ENCODE peak calls at places on chromosomes 11 and 22, in five cellular contexts. R is IMR-90, Q is neuronal stem cell, H is mesendoderm, Y is trophoblast cell. C is an unnamed sample.
A peak's percentile ranks its signal among the peaks of the same experiment; 100 is the strongest.

GRCh38 chr11:5581014-5581413 is 337 bp downstream of the OR52B6 start:
- DNase-seq in Y (no peak), R (no peak), Q (no peak), H (no peak), C (no peak)

GRCh38 chr11:35304393-35304790 is 115.0 kb downstream of the SLC1A2 start:
- DNase-seq in Q (no peak), Y (peak; percentile 49), R (peak; percentile 88), H (peak; percentile 79), C (peak; percentile 83)

GRCh38 chr11:127108838-127109237 is 108.3 kb upstream of the KIRREL3 start:
- DNase-seq in Y (no peak), Q (no peak), R (no peak), H (no peak), C (no peak)

GRCh38 chr22:32520612-32521011 is 46.0 kb downstream of the FBXO7 start:
- DNase-seq in Y (no peak), R (no peak), Q (no peak), H (no peak), C (no peak)

GRCh38 chr11:70367071-70367470 is 31.3 kb upstream of the CTTN start:
- DNase-seq in Y (no peak), Q (no peak), R (peak; percentile 88), H (no peak), C (peak; percentile 77)

GRCh38 chr11:115623021-115623451 is 118.8 kb upstream of the CADM1 start:
- DNase-seq in Q (no peak), H (peak; percentile 39), Y (peak; percentile 77), R (peak; percentile 100), C (peak; percentile 97)

GRCh38 chr11:8258771-8259170 is 4.9 kb downstream of the LMO1 start:
- DNase-seq in Q (no peak), R (peak; percentile 26), Y (peak; percentile 61), H (no peak), C (no peak)

GRCh38 chr11:59556883-59557205 is 45.5 kb downstream of the OR4D9 start:
- DNase-seq in Q (no peak), Y (no peak), H (no peak), R (no peak), C (peak; percentile 85)

GRCh38 chr11:102115557-102115956 is 5.3 kb downstream of the YAP1 start:
- DNase-seq in Q (peak; percentile 45), Y (no peak), R (peak; percentile 79), H (peak; percentile 82), C (peak; percentile 69)

GRCh38 chr11:76276773-76277155 is 70.5 kb upstream of the WNT11 start:
- DNase-seq in Y (no peak), Q (no peak), H (no peak), R (no peak), C (no peak)

GRCh38 chr11:57586711-57587110 is 10.8 kb upstream of the SERPING1 start:
- DNase-seq in Y (no peak), H (no peak), Q (no peak), R (no peak), C (no peak)

GRCh38 chr11:66418168-66418985 is 2.5 kb upstream of the NPAS4 start:
- DNase-seq in R (peak; percentile 97), Y (peak; percentile 84), H (peak; percentile 92), Q (peak; percentile 91), C (peak; percentile 98)

GRCh38 chr22:39825661-39826102 is 67.9 kb downstream of the ENTHD1 start:
- DNase-seq in Q (no peak), H (no peak), R (no peak), Y (no peak), C (no peak)

GRCh38 chr11:134535029-134536025 is 123.3 kb upstream of the B3GAT1 start:
- DNase-seq in R (no peak), Q (no peak), H (no peak), Y (no peak), C (no peak)

GRCh38 chr11:61784506-61784805 is 7.9 kb downstream of the TMEM258 start:
- DNase-seq in Y (no peak), Q (no peak), H (no peak), R (no peak), C (no peak)

GRCh38 chr11:77087723-77088225 is 14.9 kb upstream of the OMP start:
- DNase-seq in H (no peak), Y (no peak), R (no peak), Q (no peak), C (no peak)

GRCh38 chr22:48567213-48567975 is 1260.3 kb downstream of the BRD1 start:
- DNase-seq in Q (no peak), Y (no peak), H (no peak), R (no peak), C (no peak)

GRCh38 chr11:85845052-85845631 is 10.0 kb upstream of the CCDC83 start:
- DNase-seq in R (peak; percentile 37), Y (peak; percentile 9), H (no peak), Q (no peak), C (no peak)

GRCh38 chr11:10233581-10233980 is 60.4 kb downstream of the SBF2 start:
- DNase-seq in H (peak; percentile 72), Y (peak; percentile 86), Q (no peak), R (peak; percentile 91), C (peak; percentile 77)

GRCh38 chr11:77126156-77126775 is 1.8 kb upstream of the MYO7A start:
- DNase-seq in Y (no peak), Q (no peak), H (peak; percentile 17), R (no peak), C (no peak)

GRCh38 chr11:96311120-96311568 is 31.9 kb downstream of the MAML2 start:
- DNase-seq in R (peak; percentile 74), Y (peak; percentile 44), H (no peak), Q (no peak), C (no peak)

GRCh38 chr22:40509401-40510134 is 127.0 kb downstream of the MRTFA start:
- DNase-seq in Q (no peak), H (peak; percentile 59), R (peak; percentile 96), Y (peak; percentile 99), C (peak; percentile 95)

GRCh38 chr11:92130432-92130831 is 94.2 kb upstream of the FAT3 start:
- DNase-seq in H (no peak), Y (no peak), Q (no peak), R (peak; percentile 8), C (no peak)

GRCh38 chr22:44407404-44408226 is 90.4 kb downstream of the RTL6 start:
- DNase-seq in Q (no peak), R (no peak), H (no peak), Y (no peak), C (no peak)

GRCh38 chr22:35620624-35621245 is 3.6 kb upstream of the MB start:
- DNase-seq in Y (no peak), H (peak; percentile 75), Q (no peak), R (peak; percentile 36), C (peak; percentile 82)

GRCh38 chr11:129652828-129653227 is 162.8 kb upstream of the TMEM45B start:
- DNase-seq in H (no peak), R (peak; percentile 79), Y (no peak), Q (no peak), C (no peak)

DNA sequence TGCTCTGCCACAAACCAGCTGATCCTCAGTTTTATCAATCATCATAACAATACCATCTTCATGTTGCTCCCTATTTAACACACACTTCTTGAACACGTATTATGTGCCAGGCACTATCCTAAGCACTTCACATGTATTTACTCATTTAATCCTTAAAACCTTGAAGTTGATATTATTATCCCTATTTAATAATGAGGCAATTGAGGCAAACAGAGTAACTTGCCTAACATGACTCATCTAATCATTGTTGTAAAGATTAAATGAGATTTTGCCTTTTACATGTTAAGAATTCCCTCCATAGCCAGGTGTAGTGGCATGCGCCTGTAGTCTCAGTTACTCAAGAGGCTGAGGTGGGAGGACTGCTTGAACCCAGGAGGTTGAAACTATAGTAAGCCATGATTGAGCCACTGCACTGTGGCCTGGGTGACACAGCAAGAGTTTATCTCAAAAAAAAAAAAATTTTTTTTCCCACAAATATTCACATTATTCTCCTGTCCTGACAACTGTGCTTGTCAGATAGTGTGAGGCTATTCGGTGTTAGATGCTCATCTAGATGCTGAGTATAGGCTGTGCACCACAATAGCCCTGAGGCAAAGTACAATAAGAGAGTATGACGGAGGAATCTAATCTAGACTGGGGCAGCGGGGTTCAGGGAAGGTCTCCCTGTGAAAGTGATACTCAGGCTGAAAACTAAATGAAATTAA is 13.4 kb downstream of the CKAP5 start:
- DNase-seq in H (no peak), Q (no peak), Y (peak; percentile 48), R (no peak), C (no peak)
- H3K23ac ChIP-seq in H (no peak overlapping the region), Q (no peak overlapping the region), Y (no peak overlapping the region), R (no peak overlapping the region), C (no peak overlapping the region)

GRCh38 chr22:27935897-27936296 is 16.8 kb upstream of the PITPNB start:
- DNase-seq in R (no peak), Q (no peak), H (no peak), Y (no peak), C (no peak)

GRCh38 chr22:27934069-27934468 is 15.0 kb upstream of the PITPNB start:
- DNase-seq in Y (no peak), Q (no peak), H (peak; percentile 21), R (no peak), C (no peak)

GRCh38 chr22:27933186-27933983 is 14.3 kb upstream of the PITPNB start:
- DNase-seq in Q (no peak), Y (no peak), H (no peak), R (no peak), C (no peak)

GRCh38 chr22:27941143-27941542 is 22.1 kb upstream of the PITPNB start:
- DNase-seq in H (no peak), R (no peak), Q (no peak), Y (no peak), C (no peak)

DNA sequence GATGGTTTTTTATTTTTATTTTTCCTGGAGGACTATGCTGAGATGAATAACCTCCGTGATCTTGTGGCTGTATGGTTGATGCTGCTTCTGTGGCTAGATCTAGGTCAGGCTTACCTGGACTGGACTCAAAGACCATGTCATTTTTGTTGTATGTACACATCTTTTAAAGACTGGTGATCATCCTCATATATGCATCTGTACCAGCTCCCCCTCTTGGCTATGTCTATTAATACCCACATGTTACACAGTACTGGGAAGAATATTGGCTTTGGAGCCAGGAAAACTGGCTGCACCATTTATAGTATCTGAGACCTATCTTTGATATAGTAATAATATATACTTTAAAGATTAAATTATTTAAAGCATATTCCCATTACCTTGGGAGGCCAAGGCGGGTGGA is 18.4 kb upstream of the PITPNB start:
- DNase-seq in H (no peak), Y (no peak), Q (no peak), R (no peak), C (no peak)
- H3K23ac ChIP-seq in H (no peak overlapping the region), Y (no peak overlapping the region), Q (no peak overlapping the region), R (no peak overlapping the region), C (no peak overlapping the region)

GRCh38 chr11:43907028-43907966 is 26.7 kb downstream of the ALKBH3 start:
- DNase-seq in R (no peak), Y (no peak), H (peak; percentile 15), Q (no peak), C (no peak)
- H3K23ac ChIP-seq in R (no peak overlapping the region), Y (no peak overlapping the region), H (no peak overlapping the region), Q (no peak overlapping the region), C (no peak overlapping the region)

DNA sequence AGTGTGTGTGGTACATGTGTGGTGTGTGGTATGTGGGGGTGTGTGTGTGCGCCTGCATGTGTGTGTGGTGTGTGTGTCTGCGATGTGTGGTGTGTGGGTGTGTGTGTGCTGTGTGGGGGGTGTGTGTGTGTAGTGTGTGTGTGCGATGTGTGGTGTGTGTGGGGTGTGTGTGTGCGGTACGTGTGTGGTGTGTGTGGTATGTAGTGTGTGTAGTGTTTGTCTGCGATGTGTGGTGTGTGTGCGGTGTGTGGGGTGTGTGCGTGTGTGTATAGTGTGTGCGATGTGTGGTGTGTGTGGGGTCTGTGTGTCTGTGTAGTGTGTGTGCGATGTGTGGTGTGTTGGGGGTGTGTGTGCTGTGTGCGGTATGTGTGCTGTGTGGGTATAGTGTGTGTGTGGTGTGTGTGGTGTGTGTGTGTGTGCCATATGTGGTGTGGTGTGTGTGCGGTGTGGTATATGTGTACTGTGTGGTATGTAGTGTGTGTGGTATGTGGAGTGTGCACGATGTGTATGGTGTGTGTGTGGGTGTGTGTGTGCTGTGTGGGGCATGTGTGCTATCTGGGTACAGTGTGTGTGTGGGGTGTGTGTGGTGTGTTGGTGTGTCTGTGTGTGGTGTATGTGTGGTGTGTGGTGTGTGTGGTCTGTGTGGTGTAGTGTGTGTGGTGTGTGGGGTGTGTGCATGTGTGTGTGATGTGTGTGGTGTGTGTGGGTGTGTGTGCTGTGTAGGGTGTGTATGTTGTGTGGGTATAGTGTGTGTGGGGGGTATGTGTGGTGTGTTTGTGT is 5.7 kb upstream of the PPP6R2 start:
- DNase-seq in R (no peak), Y (no peak), H (no peak), Q (no peak), C (no peak)
- H3K23ac ChIP-seq in R (peak overlapping the region; percentile 59), Y (peak overlapping the region; percentile 87), H (peak overlapping the region; percentile 66), Q (peak overlapping the region; percentile 96), C (no peak overlapping the region)